ENCODE peak calls at places on chromosomes 1 and 21, in nine cellular contexts. K is sigmoid colon, I is stomach, D is ovary, Y is A549, A is transverse colon, M is IMR-90, O is uterus, Q is testis. U is an unnamed sample.

GRCh38 chr1:228096416-228097332 is 6.5 kb downstream of the C1orf35 start:
- DNase-seq in Q (no peak), Y (no peak), A (no peak), I (no peak), O (no peak), K (peak; percentile 59), D (no peak), M (no peak), U (no peak)

GRCh38 chr1:97721221-97721620 is 199.6 kb downstream of the DPYD start:
- DNase-seq in D (no peak), Q (no peak), A (no peak), I (no peak), O (no peak), K (no peak), Y (no peak), M (peak; percentile 43), U (no peak)

GRCh38 chr1:223707270-223708000 is 4.9 kb upstream of the CAPN2 start:
- DNase-seq in I (peak; percentile 72), Y (peak; percentile 97), K (peak; percentile 93), M (peak; percentile 100), O (peak; percentile 84), A (peak; percentile 77), D (peak; percentile 81), Q (peak; percentile 84), U (no peak)

GRCh38 chr1:93448983-93449805 is 1.3 kb downstream of the FNBP1L start:
- DNase-seq in D (peak; percentile 34), Q (peak; percentile 67), K (no peak), O (no peak), Y (peak; percentile 27), M (peak; percentile 65), A (peak; percentile 70), I (peak; percentile 56), U (no peak)

GRCh38 chr1:159889821-159890252 is 10.1 kb downstream of the CFAP45 start:
- DNase-seq in Q (no peak), A (no peak), D (no peak), I (no peak), Y (peak; percentile 29), M (peak; percentile 96), O (no peak), K (no peak), U (no peak)

GRCh38 chr1:44120398-44120949 is 1.9 kb downstream of the KLF17 start:
- DNase-seq in A (no peak), M (no peak), I (no peak), D (no peak), K (no peak), Q (no peak), Y (no peak), O (no peak), U (no peak)

GRCh38 chr21:36861595-36861883 is 104.9 kb downstream of the HLCS start:
- DNase-seq in I (no peak), M (peak; percentile 35), D (no peak), K (no peak), A (no peak), Q (no peak), O (no peak), Y (no peak), U (no peak)

GRCh38 chr1:2505461-2505994 is 20.9 kb downstream of the PANK4 start:
- DNase-seq in Y (no peak), I (no peak), Q (no peak), D (no peak), M (no peak), A (no peak), K (no peak), O (no peak), U (no peak)

GRCh38 chr1:179002552-179003345 is 22.9 kb upstream of the FAM20B start:
- DNase-seq in I (peak; percentile 74), K (peak; percentile 87), A (peak; percentile 79), D (peak; percentile 88), M (peak; percentile 52), Y (peak; percentile 71), Q (peak; percentile 90), O (peak; percentile 81), U (no peak)

GRCh38 chr1:98046031-98046641 is 125.3 kb upstream of the DPYD start:
- DNase-seq in A (no peak), O (no peak), Y (peak; percentile 63), K (no peak), D (no peak), I (no peak), Q (peak; percentile 16), M (peak; percentile 51), U (no peak)

GRCh38 chr1:2372551-2373490 is 18.5 kb downstream of the MORN1 start:
- DNase-seq in D (peak; percentile 15), Y (no peak), Q (no peak), M (no peak), I (no peak), O (no peak), A (peak; percentile 4), K (peak; percentile 50), U (no peak)

GRCh38 chr1:91684599-91685196 is 184.0 kb downstream of the CDC7 start:
- DNase-seq in I (no peak), M (peak; percentile 50), Y (no peak), D (no peak), K (no peak), A (no peak), O (no peak), Q (peak; percentile 18), U (no peak)

GRCh38 chr21:46064870-46065214 is 33.1 kb upstream of the COL6A2 start:
- DNase-seq in M (no peak), A (no peak), I (no peak), K (no peak), Q (no peak), Y (no peak), D (peak; percentile 52), O (no peak), U (no peak)

GRCh38 chr1:90407737-90408136 is 309.4 kb downstream of the BARHL2 start:
- DNase-seq in K (no peak), D (no peak), I (no peak), M (no peak), A (no peak), Y (no peak), O (no peak), Q (no peak), U (no peak)

GRCh38 chr1:211829343-211830054 is 1.1 kb downstream of the LPGAT1 start:
- DNase-seq in A (peak; percentile 27), I (no peak), M (no peak), D (no peak), O (peak; percentile 18), Y (peak; percentile 63), Q (peak; percentile 68), K (peak; percentile 62), U (no peak)

GRCh38 chr1:38508272-38508671 is 351.3 kb downstream of the RRAGC start:
- DNase-seq in Q (no peak), A (no peak), M (no peak), O (no peak), I (no peak), Y (no peak), K (no peak), D (no peak), U (no peak)
- H3K4me1 ChIP-seq in Q (no peaks in the 10 kb centered on the region), A (no peaks in the 10 kb centered on the region), M (no peaks in the 10 kb centered on the region), O (no peaks in the 10 kb centered on the region), I (no peaks in the 10 kb centered on the region), Y (no peaks in the 10 kb centered on the region), K (no peaks in the 10 kb centered on the region), D (no peaks in the 10 kb centered on the region), U (peaks cover 2% of the 10 kb centered on the region)

DNA sequence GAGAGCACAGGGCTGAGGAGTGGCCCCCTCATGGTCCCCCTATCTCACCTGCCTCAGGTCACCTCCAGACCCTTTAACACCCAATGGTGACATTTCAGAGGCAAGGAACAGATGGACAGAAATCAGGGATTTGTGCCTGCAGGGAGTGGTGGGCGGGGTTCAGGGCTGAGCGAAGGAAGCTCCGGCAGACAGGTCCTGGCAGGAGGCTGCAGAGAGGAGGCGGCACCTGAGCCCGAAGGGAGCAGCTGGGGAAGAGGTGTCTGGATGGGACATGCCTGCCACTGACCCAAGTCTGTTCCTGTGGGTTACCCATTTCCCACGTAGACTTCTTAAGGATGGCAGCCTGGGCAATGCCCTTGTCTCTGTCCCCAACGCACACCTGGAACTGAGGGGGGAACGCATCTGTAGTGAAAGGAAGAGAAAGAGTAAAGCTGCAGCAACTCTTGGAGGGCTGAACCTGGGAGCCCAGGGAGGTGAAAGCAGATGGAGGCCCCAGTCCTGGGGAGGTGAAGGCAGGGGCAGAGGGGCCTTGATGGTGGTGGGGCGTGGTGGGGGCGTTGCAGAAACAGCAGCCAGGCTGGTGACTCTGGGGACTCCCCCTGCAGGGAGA is 61.6 kb upstream of the ADARB1 start:
- DNase-seq in I (no peak), Y (peak; percentile 9), K (no peak), D (peak; percentile 6), Q (no peak), A (peak; percentile 7), M (no peak), O (peak; percentile 13), U (no peak)
- TF ChIP-seq CTCF in I (no peak), Y (no peak), K (no peak), D (no peak), Q (no peak), A (no peak), M (no peak), O (no peak), U (no peak)

GRCh38 chr1:153609585-153609907 is 3.4 kb downstream of the S100A16 start:
- DNase-seq in D (no peak), O (no peak), I (no peak), M (no peak), Y (no peak), A (no peak), Q (no peak), K (no peak), U (no peak)

GRCh38 chr1:153608089-153608672 is 4.8 kb downstream of the S100A16 start:
- DNase-seq in M (no peak), Y (peak; percentile 25), O (no peak), D (no peak), I (no peak), K (no peak), A (no peak), Q (peak; percentile 32), U (no peak)

GRCh38 chr1:153610334-153611023 is 2.5 kb downstream of the S100A16 start:
- DNase-seq in D (no peak), Q (no peak), A (no peak), Y (peak; percentile 29), O (no peak), K (no peak), I (no peak), M (peak; percentile 50), U (no peak)

GRCh38 chr1:153607381-153607780 is 5.6 kb downstream of the S100A16 start:
- DNase-seq in D (no peak), I (no peak), Y (no peak), A (no peak), M (no peak), Q (no peak), K (no peak), O (no peak), U (no peak)

GRCh38 chr1:153608742-153609584 is 4.0 kb downstream of the S100A16 start:
- DNase-seq in I (peak; percentile 67), Q (peak; percentile 93), Y (peak; percentile 88), A (peak; percentile 88), O (peak; percentile 75), M (peak; percentile 95), K (peak; percentile 84), D (peak; percentile 76), U (no peak)
- TF ChIP-seq POLR2A in I (no peak), Q (no peak), Y (peak; percentile 46), A (peak; percentile 41), O (peak; percentile 79), M (peak; percentile 77), K (peak; percentile 17), D (no peak), U (peak; percentile 55)

GRCh38 chr1:182611787-182612186 is 7.6 kb upstream of the RGS16 start:
- DNase-seq in Y (no peak), O (no peak), M (no peak), Q (no peak), I (no peak), K (no peak), A (no peak), D (no peak), U (no peak)
- H3K4me1 ChIP-seq in Y (peaks cover 5% of the 10 kb centered on the region), O (no peaks in the 10 kb centered on the region), M (peaks cover 9% of the 10 kb centered on the region), Q (peaks cover 8% of the 10 kb centered on the region), I (peaks cover 26% of the 10 kb centered on the region), K (peaks cover 21% of the 10 kb centered on the region), A (peaks cover 29% of the 10 kb centered on the region), D (peaks cover 6% of the 10 kb centered on the region), U (peaks cover 12% of the 10 kb centered on the region)

U was measured in esophagus squamous epithelium.